ENCODE peak calls at places on chromosomes 12 and 14, in eight cellular contexts. D is PC-3, X is K562, P is IMR-90, B is fibroblast of the aortic adventitia, L is GM20000, C is uterus, O is progenitor cell of endocrine pancreas. K is an unnamed sample.

GRCh38 chr12:6936642-6937480 is 6.8 kb upstream of the RNU7-1 start:
- DNase-seq in C (peak; percentile 57), X (no peak), D (no peak), O (no peak), L (peak; percentile 72), B (no peak), P (no peak), K (no peak)

GRCh38 chr14:105877645-105878044 is 351.3 kb downstream of the TMEM121 start:
- DNase-seq in B (no peak), X (no peak), D (no peak), C (no peak), L (no peak), P (no peak), O (no peak), K (no peak)

GRCh38 chr12:92702754-92703679 is at the start of gene PLEKHG7:
- DNase-seq in O (no peak), P (no peak), X (no peak), C (no peak), L (peak; percentile 80), D (no peak), B (no peak), K (no peak)

GRCh38 chr12:131726-132465 is 65.3 kb downstream of the IQSEC3 start:
- DNase-seq in B (no peak), L (no peak), O (no peak), C (no peak), P (no peak), X (no peak), D (peak; percentile 49), K (no peak)

GRCh38 chr14:58978336-58978735 is 210.1 kb upstream of the DAAM1 start:
- DNase-seq in B (peak; percentile 92), P (peak; percentile 27), C (peak; percentile 35), O (no peak), L (no peak), D (no peak), X (no peak), K (no peak)

GRCh38 chr12:55718020-55718419 is 2.2 kb upstream of the RDH5 start:
- DNase-seq in D (no peak), L (no peak), O (no peak), X (no peak), C (no peak), B (no peak), P (no peak), K (no peak)

GRCh38 chr12:72901685-72902084 is 629.5 kb downstream of the TRHDE start:
- DNase-seq in O (no peak), B (no peak), L (no peak), P (no peak), D (no peak), C (no peak), X (no peak), K (no peak)

GRCh38 chr12:47991592-47991991 is 12.7 kb downstream of the COL2A1 start:
- DNase-seq in D (no peak), B (no peak), X (no peak), P (no peak), C (no peak), O (no peak), L (no peak), K (no peak)

GRCh38 chr12:77973579-77973978 is 142.9 kb downstream of the NAV3 start:
- DNase-seq in P (no peak), D (no peak), O (no peak), L (no peak), X (no peak), B (no peak), C (no peak), K (no peak)

GRCh38 chr12:114682920-114683708 is 861 bp downstream of the TBX3 start:
- DNase-seq in P (no peak), X (no peak), L (no peak), B (peak; percentile 47), O (no peak), C (no peak), D (peak; percentile 47), K (no peak)

GRCh38 chr14:49770212-49770817 is 2.4 kb downstream of the KLHDC2 start:
- DNase-seq in P (peak; percentile 5), C (no peak), D (peak; percentile 83), O (no peak), B (no peak), L (no peak), X (peak; percentile 19), K (no peak)

GRCh38 chr14:105529506-105530445 is 3.4 kb downstream of the TMEM121 start:
- DNase-seq in X (no peak), B (no peak), O (no peak), C (no peak), P (no peak), D (no peak), L (peak; percentile 65), K (no peak)

GRCh38 chr14:104878582-104878981 is 13.5 kb downstream of the CEP170B start:
- DNase-seq in B (no peak), X (no peak), P (no peak), O (no peak), C (no peak), D (no peak), L (no peak), K (no peak)

GRCh38 chr14:73731111-73731510 is 16.9 kb upstream of the PNMA1 start:
- DNase-seq in C (no peak), B (no peak), P (no peak), O (no peak), L (no peak), D (no peak), X (no peak), K (peak; percentile 11)

GRCh38 chr14:80136358-80136757 is 74.9 kb downstream of the DIO2 start:
- DNase-seq in C (no peak), P (peak; percentile 15), D (peak; percentile 61), X (peak; percentile 2), L (no peak), B (no peak), O (no peak), K (no peak)

GRCh38 chr14:75418779-75419768 is 8.7 kb upstream of the JDP2 start:
- DNase-seq in D (no peak), B (no peak), X (peak; percentile 85), C (no peak), L (peak; percentile 79), P (no peak), O (no peak), K (no peak)

GRCh38 chr14:101004954-101005353 is 101.4 kb upstream of the RTL1 start:
- DNase-seq in O (no peak), X (no peak), P (peak; percentile 87), L (no peak), D (no peak), C (peak; percentile 71), B (no peak), K (no peak)

GRCh38 chr14:75720828-75721227 is 59.8 kb downstream of the TTLL5 start:
- DNase-seq in L (no peak), X (no peak), D (no peak), O (no peak), B (peak; percentile 78), P (no peak), C (peak; percentile 69), K (no peak)

GRCh38 chr14:20606190-20606901 is 15.2 kb upstream of the RNASE12 start:
- DNase-seq in D (peak; percentile 72), O (no peak), X (peak; percentile 66), P (peak; percentile 34), L (peak; percentile 21), B (peak; percentile 50), C (no peak), K (no peak)

GRCh38 chr12:105336411-105336810 is 5.9 kb downstream of the C12orf75 start:
- DNase-seq in O (no peak), X (no peak), P (peak; percentile 26), L (no peak), C (no peak), B (no peak), D (peak; percentile 27), K (no peak)

DNA sequence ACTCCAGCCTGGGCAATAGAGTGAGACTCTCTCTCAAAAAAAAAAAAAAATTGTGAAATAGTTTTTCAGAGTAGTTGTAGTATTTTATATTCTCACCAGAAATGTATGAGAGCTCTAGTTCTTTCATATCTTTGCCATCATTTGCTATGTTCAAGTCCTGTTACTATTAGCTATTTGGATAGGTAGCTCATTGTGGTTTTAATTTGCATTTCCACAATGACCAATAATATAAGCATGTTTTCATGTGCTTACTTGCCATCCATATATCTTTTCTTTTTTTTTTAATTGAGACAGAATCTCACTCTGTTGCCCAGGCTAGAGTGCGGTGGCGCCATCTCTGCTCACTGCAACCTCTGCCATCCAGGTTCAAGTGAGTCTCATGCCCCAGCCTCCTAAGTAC is 8.4 kb upstream of the RIPK3 start:
- DNase-seq in B (no peak), D (no peak), L (no peak), X (no peak), P (no peak), O (no peak), C (no peak), K (no peak)
- TF ChIP-seq CTCF in B (no peak), D (no peak), L (no peak), X (no peak), P (no peak), O (no peak), C (no peak), K (no peak)

DNA sequence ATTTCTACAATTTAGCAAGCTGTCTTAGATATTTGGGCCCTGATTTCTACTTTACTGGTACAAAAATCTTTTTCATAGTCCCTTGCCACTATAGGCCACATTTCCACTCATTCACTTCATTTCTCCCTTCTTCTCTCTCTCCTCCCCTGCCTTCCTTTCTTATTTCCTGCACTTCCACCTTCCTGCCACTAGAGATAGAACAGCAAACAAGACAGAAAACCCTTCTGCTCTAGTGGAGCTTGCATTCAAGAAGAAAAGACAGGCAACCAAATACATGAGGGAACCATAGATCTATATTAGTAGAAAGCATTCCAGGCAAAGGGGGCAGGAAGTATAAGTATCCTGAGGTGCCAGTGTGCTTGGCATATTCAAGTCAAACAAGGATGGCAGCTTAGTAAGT is 623.5 kb downstream of the FLRT2 start:
- DNase-seq in C (no peak), B (no peak), D (no peak), L (no peak), O (no peak), X (no peak), P (no peak), K (no peak)
- TF ChIP-seq CTCF in C (no peak), B (no peak), D (peak; percentile 38), L (no peak), O (peak; percentile 41), X (no peak), P (no peak), K (no peak)

DNA sequence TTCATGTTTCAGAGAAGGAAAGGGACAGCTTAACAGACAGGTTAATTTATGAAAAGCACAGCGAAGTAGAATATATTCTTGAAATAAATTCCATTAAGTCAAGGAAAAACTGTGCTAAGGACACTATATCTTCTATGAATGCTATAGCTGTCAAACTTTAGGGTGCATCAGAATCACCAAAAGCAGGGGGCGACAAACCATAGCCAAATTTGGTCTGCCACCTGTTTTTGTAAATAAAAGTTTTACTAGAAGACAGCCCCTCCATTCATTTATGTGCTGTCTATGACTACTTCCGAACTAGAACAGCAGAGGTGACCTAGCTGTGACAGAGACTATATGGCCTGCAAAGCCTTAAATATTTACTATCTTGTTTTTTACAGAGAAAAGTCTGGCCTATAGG is 25.9 kb downstream of the PPP4R3A start:
- DNase-seq in C (no peak), O (no peak), P (no peak), D (no peak), X (no peak), B (no peak), L (no peak), K (no peak)
- TF ChIP-seq CTCF in C (no peak), O (no peak), P (no peak), D (peak; percentile 45), X (peak; percentile 40), B (no peak), L (peak; percentile 2), K (no peak)

GRCh38 chr12:57090924-57091632 is 2.2 kb downstream of the NAB2 start:
- DNase-seq in P (no peak), X (no peak), C (no peak), L (peak; percentile 2), B (no peak), D (no peak), O (no peak), K (no peak)
- TF ChIP-seq CTCF in P (no peak), X (no peak), C (no peak), L (no peak), B (peak; percentile 33), D (no peak), O (no peak), K (no peak)

K was measured in omental fat pad.